ENCODE peak calls at places on chromosome 4, in six cellular contexts. One of them, this sample, is unnamed.

GRCh38 chr4:108693211-108693610 is 42.8 kb downstream of the OSTC start:
- DNase-seq in A549: no peak
- DNase-seq in HepG2: no peak
- DNase-seq in K562: no peak
- DNase-seq in GM12878: no peak
- DNase-seq in H1: no peak
- DNase-seq in this sample: no peak

GRCh38 chr4:113474017-113474416 is 287.5 kb downstream of the CAMK2D start:
- DNase-seq in A549: no peak
- DNase-seq in HepG2: no peak
- DNase-seq in K562: no peak
- DNase-seq in GM12878: no peak
- DNase-seq in H1: no peak
- DNase-seq in this sample: no peak

GRCh38 chr4:139295317-139296299 is 5.7 kb upstream of the NAA15 start:
- DNase-seq in A549: peak
- DNase-seq in HepG2: peak
- DNase-seq in K562: peak
- DNase-seq in GM12878: peak
- DNase-seq in H1: peak
- DNase-seq in this sample: peak

GRCh38 chr4:102647117-102647516 is 113.7 kb downstream of the MANBA start:
- DNase-seq in A549: no peak
- DNase-seq in HepG2: no peak
- DNase-seq in K562: no peak
- DNase-seq in GM12878: no peak
- DNase-seq in H1: no peak
- DNase-seq in this sample: no peak

GRCh38 chr4:70138751-70139150 is 15.3 kb upstream of the PRR27 start:
- DNase-seq in A549: no peak
- DNase-seq in HepG2: peak
- DNase-seq in K562: no peak
- DNase-seq in GM12878: no peak
- DNase-seq in H1: no peak
- DNase-seq in this sample: no peak

GRCh38 chr4:10273030-10273429 is 156.4 kb upstream of the WDR1 start:
- DNase-seq in A549: no peak
- DNase-seq in HepG2: no peak
- DNase-seq in K562: no peak
- DNase-seq in GM12878: no peak
- DNase-seq in H1: no peak
- DNase-seq in this sample: no peak

GRCh38 chr4:143558286-143558685 is 44.8 kb downstream of the SMARCA5 start:
- DNase-seq in A549: no peak
- DNase-seq in HepG2: no peak
- DNase-seq in K562: no peak
- DNase-seq in GM12878: no peak
- DNase-seq in H1: no peak
- DNase-seq in this sample: no peak

GRCh38 chr4:6548201-6548881 is 26.6 kb upstream of the MAN2B2 start:
- DNase-seq in A549: peak
- DNase-seq in HepG2: peak
- DNase-seq in K562: peak
- DNase-seq in GM12878: no peak
- DNase-seq in H1: peak
- DNase-seq in this sample: peak

GRCh38 chr4:156118821-156119220 is 165.2 kb upstream of the CTSO start:
- DNase-seq in A549: no peak
- DNase-seq in HepG2: no peak
- DNase-seq in K562: no peak
- DNase-seq in GM12878: no peak
- DNase-seq in H1: no peak
- DNase-seq in this sample: no peak

GRCh38 chr4:73853246-73853704 is at the start of gene PF4V1:
- DNase-seq in A549: no peak
- DNase-seq in HepG2: no peak
- DNase-seq in K562: no peak
- DNase-seq in GM12878: no peak
- DNase-seq in H1: no peak
- DNase-seq in this sample: no peak

GRCh38 chr4:83569967-83570366 is 34.1 kb downstream of the GPAT3 start:
- DNase-seq in A549: no peak
- DNase-seq in HepG2: no peak
- DNase-seq in K562: no peak
- DNase-seq in GM12878: no peak
- DNase-seq in H1: no peak
- DNase-seq in this sample: no peak
- TF ChIP-seq CHD2 in A549: no peak
- TF ChIP-seq CHD2 in HepG2: no peak
- TF ChIP-seq CHD2 in K562: no peak
- TF ChIP-seq CHD2 in GM12878: no peak
- TF ChIP-seq CHD2 in H1: no peak
- TF ChIP-seq CHD2 in this sample: no peak

DNA sequence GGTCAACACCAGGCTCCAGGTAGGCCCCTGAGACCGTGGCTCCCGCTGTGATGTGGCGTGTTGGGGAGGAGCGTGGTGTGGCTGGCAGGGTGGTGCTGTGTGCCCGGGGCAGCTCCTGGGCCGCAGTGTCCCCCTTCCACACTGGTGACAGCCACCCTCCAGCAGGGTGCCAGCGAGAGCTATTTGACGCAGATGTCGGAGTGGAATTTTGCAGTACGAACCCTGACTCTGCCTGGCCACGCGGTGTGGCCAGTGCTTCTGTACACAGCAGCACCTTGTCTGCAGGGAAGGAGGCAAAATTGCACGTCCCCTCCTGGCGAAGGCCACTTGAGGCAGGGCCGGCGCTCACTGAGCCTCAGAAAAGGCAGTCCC is 53.2 kb downstream of the CPZ start:
- DNase-seq in A549: no peak
- DNase-seq in HepG2: no peak
- DNase-seq in K562: no peak
- DNase-seq in GM12878: no peak
- DNase-seq in H1: no peak
- DNase-seq in this sample: no peak
- TF ChIP-seq CHD2 in A549: no peak
- TF ChIP-seq CHD2 in HepG2: no peak
- TF ChIP-seq CHD2 in K562: no peak
- TF ChIP-seq CHD2 in GM12878: no peak
- TF ChIP-seq CHD2 in H1: no peak
- TF ChIP-seq CHD2 in this sample: no peak

GRCh38 chr4:172514011-172514410 is 654.6 kb upstream of the GALNT7 start:
- DNase-seq in A549: no peak
- DNase-seq in HepG2: no peak
- DNase-seq in K562: no peak
- DNase-seq in GM12878: no peak
- DNase-seq in H1: no peak
- DNase-seq in this sample: no peak
- TF ChIP-seq CHD2 in A549: no peak
- TF ChIP-seq CHD2 in HepG2: no peak
- TF ChIP-seq CHD2 in K562: no peak
- TF ChIP-seq CHD2 in GM12878: no peak
- TF ChIP-seq CHD2 in H1: no peak
- TF ChIP-seq CHD2 in this sample: no peak

GRCh38 chr4:53705972-53706371 is 114.7 kb upstream of the LNX1 start:
- DNase-seq in A549: no peak
- DNase-seq in HepG2: no peak
- DNase-seq in K562: no peak
- DNase-seq in GM12878: no peak
- DNase-seq in H1: no peak
- DNase-seq in this sample: no peak

GRCh38 chr4:53709693-53710092 is 118.4 kb upstream of the LNX1 start:
- DNase-seq in A549: no peak
- DNase-seq in HepG2: no peak
- DNase-seq in K562: no peak
- DNase-seq in GM12878: no peak
- DNase-seq in H1: no peak
- DNase-seq in this sample: no peak

GRCh38 chr4:53704329-53704728 is 113.0 kb upstream of the LNX1 start:
- DNase-seq in A549: no peak
- DNase-seq in HepG2: no peak
- DNase-seq in K562: no peak
- DNase-seq in GM12878: no peak
- DNase-seq in H1: no peak
- DNase-seq in this sample: no peak

GRCh38 chr4:53705151-53705764 is 114.0 kb upstream of the LNX1 start:
- DNase-seq in A549: no peak
- DNase-seq in HepG2: no peak
- DNase-seq in K562: no peak
- DNase-seq in GM12878: peak
- DNase-seq in H1: no peak
- DNase-seq in this sample: no peak

DNA sequence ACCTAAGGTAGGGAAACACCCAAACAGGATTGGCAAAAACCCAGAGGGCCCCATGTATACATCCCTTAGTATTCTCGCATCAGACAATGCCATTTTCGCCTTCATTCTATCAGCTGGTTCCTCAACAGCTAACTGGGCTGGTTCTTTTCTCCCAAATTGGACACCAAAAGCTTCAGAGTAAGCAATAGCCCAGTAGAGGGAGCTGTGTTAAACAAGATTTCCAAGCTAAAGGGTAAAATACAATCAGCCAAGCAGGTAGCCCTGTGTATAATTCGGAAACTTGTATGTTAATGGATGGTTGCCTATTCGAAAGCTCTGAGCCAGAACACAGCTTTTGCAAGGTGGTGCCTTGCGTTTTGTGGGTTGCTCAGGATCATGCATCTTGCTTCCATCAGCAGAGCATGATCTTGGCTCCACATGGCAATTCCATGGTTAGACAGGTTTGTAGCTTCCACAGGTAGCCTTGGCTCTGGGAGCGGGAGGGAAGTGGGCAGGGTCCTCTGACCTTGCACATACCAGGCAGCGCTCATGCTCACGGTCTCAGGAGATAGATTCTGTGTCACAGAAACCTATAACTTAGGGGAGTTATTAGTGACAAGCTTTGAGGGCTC is 115.2 kb upstream of the LNX1 start:
- DNase-seq in A549: peak
- DNase-seq in HepG2: peak
- DNase-seq in K562: peak
- DNase-seq in GM12878: peak
- DNase-seq in H1: no peak
- DNase-seq in this sample: peak
- TF ChIP-seq CHD2 in A549: no peak
- TF ChIP-seq CHD2 in HepG2: no peak
- TF ChIP-seq CHD2 in K562: no peak
- TF ChIP-seq CHD2 in GM12878: no peak
- TF ChIP-seq CHD2 in H1: no peak
- TF ChIP-seq CHD2 in this sample: no peak

DNA sequence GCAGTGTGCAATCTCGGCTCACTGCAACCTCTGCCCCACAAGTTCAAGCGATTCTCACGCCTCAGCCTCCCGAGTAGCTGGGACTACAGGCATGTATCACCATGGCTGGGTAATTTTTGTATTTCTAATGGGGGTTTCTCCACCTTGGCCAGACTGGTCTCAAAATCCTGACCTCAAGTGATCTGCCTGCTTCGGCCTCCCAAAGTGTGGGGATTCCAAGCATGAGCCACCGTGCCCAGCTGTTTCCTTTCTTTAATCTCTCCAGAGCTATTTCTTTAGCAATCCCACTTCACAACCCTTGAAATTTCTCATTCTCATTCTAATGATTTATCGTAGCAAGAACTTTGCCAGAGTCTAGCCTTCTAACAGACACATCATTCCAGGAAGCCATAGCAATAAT is 68.5 kb downstream of the RXFP1 start:
- DNase-seq in A549: no peak
- DNase-seq in HepG2: no peak
- DNase-seq in K562: no peak
- DNase-seq in GM12878: no peak
- DNase-seq in H1: no peak
- DNase-seq in this sample: no peak
- TF ChIP-seq CHD2 in A549: no peak
- TF ChIP-seq CHD2 in HepG2: no peak
- TF ChIP-seq CHD2 in K562: no peak
- TF ChIP-seq CHD2 in GM12878: no peak
- TF ChIP-seq CHD2 in H1: no peak
- TF ChIP-seq CHD2 in this sample: no peak

DNA sequence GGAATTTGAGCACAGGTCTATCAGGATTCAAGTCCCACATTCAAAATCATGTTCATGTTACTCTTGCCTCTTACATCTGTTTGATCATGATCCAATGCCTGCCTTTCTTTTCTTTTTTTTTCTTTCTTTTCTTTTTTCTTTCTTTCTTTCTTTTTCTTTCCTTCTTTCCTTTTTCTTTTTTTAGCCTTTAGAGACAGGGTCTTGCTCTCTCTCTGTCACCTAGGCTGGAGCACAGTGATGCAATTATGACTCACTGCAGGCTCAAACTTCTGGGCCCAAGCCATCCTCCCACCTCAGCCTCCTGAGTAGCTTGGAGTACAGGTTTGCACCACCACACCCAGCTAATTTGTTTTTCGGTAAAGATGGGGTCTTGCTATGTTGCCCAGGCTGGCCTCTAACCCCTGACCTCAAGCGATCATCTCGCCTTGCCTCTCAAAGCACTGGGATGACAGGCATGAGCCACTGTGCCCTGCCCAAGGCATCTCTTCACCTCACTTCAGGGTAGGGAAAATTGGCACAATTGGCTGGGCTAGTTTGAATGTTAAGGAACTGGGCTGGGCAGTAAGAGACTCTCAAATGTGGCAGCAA is 359.2 kb downstream of the FBXW7 start:
- DNase-seq in A549: no peak
- DNase-seq in HepG2: no peak
- DNase-seq in K562: no peak
- DNase-seq in GM12878: no peak
- DNase-seq in H1: no peak
- DNase-seq in this sample: no peak
- TF ChIP-seq CHD2 in A549: no peak
- TF ChIP-seq CHD2 in HepG2: no peak
- TF ChIP-seq CHD2 in K562: no peak
- TF ChIP-seq CHD2 in GM12878: no peak
- TF ChIP-seq CHD2 in H1: no peak
- TF ChIP-seq CHD2 in this sample: no peak

DNA sequence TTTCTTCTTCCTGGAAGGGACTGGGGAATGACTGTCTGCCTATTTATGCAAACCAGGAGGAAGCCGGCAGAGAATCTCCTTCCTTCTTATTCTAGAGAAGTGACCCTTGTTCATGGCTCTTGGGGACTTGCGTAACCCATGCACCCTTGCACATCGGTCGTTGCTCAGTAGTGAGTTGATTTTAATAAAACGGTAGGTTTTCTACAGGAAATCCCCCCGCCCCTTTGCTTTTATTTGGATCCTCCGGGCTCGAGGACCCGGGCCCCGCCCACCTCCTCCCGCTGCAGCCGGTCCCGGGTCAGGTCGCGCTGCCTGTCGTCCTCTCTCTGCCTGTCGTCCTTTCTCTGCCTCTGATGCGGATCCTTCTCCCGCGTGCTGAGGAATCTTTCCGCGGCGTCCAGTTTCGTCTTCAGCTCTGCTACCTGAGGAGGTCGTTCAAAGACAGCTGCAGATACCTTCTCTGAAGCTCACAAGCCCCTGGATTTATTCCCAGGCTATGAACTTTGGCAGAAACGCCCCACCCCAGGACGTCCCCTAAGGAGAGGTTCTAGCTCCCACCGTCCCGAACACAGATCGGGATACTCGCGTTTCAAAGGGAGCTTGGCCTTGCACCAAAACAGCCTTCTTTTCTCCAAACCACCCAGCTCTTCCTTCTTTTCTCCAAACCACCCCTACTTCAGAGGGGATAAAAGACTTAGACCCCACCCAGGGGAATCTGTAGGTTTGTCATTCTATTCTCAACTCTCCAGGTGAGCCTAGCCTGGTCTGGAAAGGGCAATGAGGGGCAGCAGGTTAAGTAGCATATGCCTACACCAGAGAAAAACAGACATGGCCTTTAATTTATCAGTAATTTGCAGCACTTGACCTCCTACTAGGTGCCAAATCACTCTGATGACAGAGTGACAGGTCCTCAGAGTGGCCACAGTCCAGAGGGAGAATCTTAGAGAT is 7.0 kb downstream of the TNIP3 start:
- DNase-seq in A549: peak
- DNase-seq in HepG2: no peak
- DNase-seq in K562: no peak
- DNase-seq in GM12878: no peak
- DNase-seq in H1: peak
- DNase-seq in this sample: peak
- TF ChIP-seq CHD2 in A549: no peak
- TF ChIP-seq CHD2 in HepG2: no peak
- TF ChIP-seq CHD2 in K562: no peak
- TF ChIP-seq CHD2 in GM12878: no peak
- TF ChIP-seq CHD2 in H1: no peak
- TF ChIP-seq CHD2 in this sample: no peak